ENCODE peak calls at places on chromosome 2, in eight cellular contexts. One of them, this sample, is unnamed.

GRCh38 chr2:82857952-82858351 is 1601.1 kb downstream of the SUCLG1 start:
- DNase-seq in GM23338: no peak
- DNase-seq in OCI-LY7: no peak
- DNase-seq in PC-3: no peak
- DNase-seq in MM.1S: no peak
- DNase-seq in HCT116: no peak
- DNase-seq in hepatocyte: no peak
- DNase-seq in SK-N-SH: no peak
- DNase-seq in this sample: no peak

GRCh38 chr2:109545828-109546713 is 67.7 kb downstream of the SEPTIN10 start:
- DNase-seq in GM23338: peak; percentile 73
- DNase-seq in OCI-LY7: peak; percentile 19
- DNase-seq in PC-3: peak; percentile 76
- DNase-seq in MM.1S: peak; percentile 57
- DNase-seq in HCT116: peak; percentile 28
- DNase-seq in hepatocyte: peak; percentile 78
- DNase-seq in SK-N-SH: peak; percentile 59
- DNase-seq in this sample: peak; percentile 74

GRCh38 chr2:227374158-227374557 is 4.9 kb downstream of the TM4SF20 start:
- DNase-seq in GM23338: no peak
- DNase-seq in OCI-LY7: no peak
- DNase-seq in PC-3: peak; percentile 26
- DNase-seq in MM.1S: no peak
- DNase-seq in HCT116: no peak
- DNase-seq in hepatocyte: no peak
- DNase-seq in SK-N-SH: no peak
- DNase-seq in this sample: no peak

GRCh38 chr2:84832772-84833461 is 48.0 kb downstream of the TRABD2A start:
- DNase-seq in GM23338: peak; percentile 21
- DNase-seq in OCI-LY7: peak; percentile 43
- DNase-seq in PC-3: no peak
- DNase-seq in MM.1S: no peak
- DNase-seq in HCT116: no peak
- DNase-seq in hepatocyte: no peak
- DNase-seq in SK-N-SH: no peak
- DNase-seq in this sample: peak; percentile 12

GRCh38 chr2:182320106-182320505 is 106.7 kb downstream of the PDE1A start:
- DNase-seq in GM23338: no peak
- DNase-seq in OCI-LY7: no peak
- DNase-seq in PC-3: no peak
- DNase-seq in MM.1S: no peak
- DNase-seq in HCT116: no peak
- DNase-seq in hepatocyte: no peak
- DNase-seq in SK-N-SH: no peak
- DNase-seq in this sample: no peak

GRCh38 chr2:201996006-201996405 is 37.6 kb upstream of the FZD7 start:
- DNase-seq in GM23338: peak; percentile 98
- DNase-seq in OCI-LY7: no peak
- DNase-seq in PC-3: no peak
- DNase-seq in MM.1S: no peak
- DNase-seq in HCT116: no peak
- DNase-seq in hepatocyte: no peak
- DNase-seq in SK-N-SH: no peak
- DNase-seq in this sample: peak; percentile 79

GRCh38 chr2:10053351-10053750 is 10.0 kb downstream of the KLF11 start:
- DNase-seq in GM23338: no peak
- DNase-seq in OCI-LY7: no peak
- DNase-seq in PC-3: no peak
- DNase-seq in MM.1S: no peak
- DNase-seq in HCT116: no peak
- DNase-seq in hepatocyte: no peak
- DNase-seq in SK-N-SH: no peak
- DNase-seq in this sample: no peak

GRCh38 chr2:160332318-160332717 is 132.2 kb upstream of the ITGB6 start:
- DNase-seq in GM23338: peak; percentile 50
- DNase-seq in OCI-LY7: peak; percentile 30
- DNase-seq in PC-3: peak; percentile 37
- DNase-seq in MM.1S: peak; percentile 53
- DNase-seq in HCT116: no peak
- DNase-seq in hepatocyte: no peak
- DNase-seq in SK-N-SH: peak; percentile 37
- DNase-seq in this sample: no peak

GRCh38 chr2:1804865-1805264 is 60.5 kb upstream of the PXDN start:
- DNase-seq in GM23338: no peak
- DNase-seq in OCI-LY7: no peak
- DNase-seq in PC-3: no peak
- DNase-seq in MM.1S: no peak
- DNase-seq in HCT116: no peak
- DNase-seq in hepatocyte: no peak
- DNase-seq in SK-N-SH: no peak
- DNase-seq in this sample: no peak

GRCh38 chr2:25252291-25253152 is 84.1 kb upstream of the POMC start:
- DNase-seq in GM23338: peak; percentile 97
- DNase-seq in OCI-LY7: no peak
- DNase-seq in PC-3: peak; percentile 55
- DNase-seq in MM.1S: peak; percentile 8
- DNase-seq in HCT116: no peak
- DNase-seq in hepatocyte: peak; percentile 94
- DNase-seq in SK-N-SH: peak; percentile 99
- DNase-seq in this sample: peak; percentile 98

GRCh38 chr2:234913208-234913626 is 38.6 kb upstream of the SH3BP4 start:
- DNase-seq in GM23338: no peak
- DNase-seq in OCI-LY7: no peak
- DNase-seq in PC-3: no peak
- DNase-seq in MM.1S: no peak
- DNase-seq in HCT116: no peak
- DNase-seq in hepatocyte: peak; percentile 22
- DNase-seq in SK-N-SH: no peak
- DNase-seq in this sample: no peak

GRCh38 chr2:21047161-21048009 is 3.5 kb upstream of the APOB start:
- DNase-seq in GM23338: peak; percentile 25
- DNase-seq in OCI-LY7: no peak
- DNase-seq in PC-3: no peak
- DNase-seq in MM.1S: no peak
- DNase-seq in HCT116: no peak
- DNase-seq in hepatocyte: peak; percentile 46
- DNase-seq in SK-N-SH: peak; percentile 36
- DNase-seq in this sample: no peak

DNA sequence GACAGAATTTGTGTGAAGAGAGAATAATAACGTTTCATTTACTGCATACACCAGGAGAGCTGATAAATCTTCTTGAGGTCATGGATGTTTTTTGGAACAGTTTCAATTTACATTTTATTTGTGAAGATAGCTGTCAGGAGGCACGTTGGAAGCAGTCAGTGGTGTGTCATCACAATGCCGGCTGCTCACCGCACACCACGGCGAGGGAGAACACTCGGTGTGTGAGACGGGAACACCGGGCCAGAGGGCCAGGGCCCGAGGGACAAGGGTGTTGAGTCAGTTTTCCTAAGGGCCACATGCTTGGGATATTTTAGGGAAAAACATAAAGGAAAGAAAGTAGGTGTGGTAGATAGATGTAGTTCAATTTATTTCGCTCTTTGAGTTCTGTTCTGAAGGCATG is 1680.9 kb upstream of the DDX18 start:
- DNase-seq in GM23338: no peak
- DNase-seq in OCI-LY7: no peak
- DNase-seq in PC-3: no peak
- DNase-seq in MM.1S: no peak
- DNase-seq in HCT116: no peak
- DNase-seq in hepatocyte: no peak
- DNase-seq in SK-N-SH: no peak
- DNase-seq in this sample: no peak
- TF ChIP-seq EZH2phosphoT487 in GM23338: no peak
- TF ChIP-seq EZH2phosphoT487 in OCI-LY7: no peak
- TF ChIP-seq EZH2phosphoT487 in PC-3: no peak
- TF ChIP-seq EZH2phosphoT487 in MM.1S: no peak
- TF ChIP-seq EZH2phosphoT487 in HCT116: no peak
- TF ChIP-seq EZH2phosphoT487 in hepatocyte: no peak
- TF ChIP-seq EZH2phosphoT487 in SK-N-SH: no peak
- TF ChIP-seq EZH2phosphoT487 in this sample: no peak

GRCh38 chr2:240981871-240982800 is 16.3 kb upstream of the SNED1 start:
- DNase-seq in GM23338: no peak
- DNase-seq in OCI-LY7: no peak
- DNase-seq in PC-3: no peak
- DNase-seq in MM.1S: no peak
- DNase-seq in HCT116: no peak
- DNase-seq in hepatocyte: no peak
- DNase-seq in SK-N-SH: no peak
- DNase-seq in this sample: no peak

GRCh38 chr2:240981273-240981672 is 17.1 kb upstream of the SNED1 start:
- DNase-seq in GM23338: no peak
- DNase-seq in OCI-LY7: no peak
- DNase-seq in PC-3: no peak
- DNase-seq in MM.1S: no peak
- DNase-seq in HCT116: no peak
- DNase-seq in hepatocyte: no peak
- DNase-seq in SK-N-SH: no peak
- DNase-seq in this sample: no peak

GRCh38 chr2:240983996-240984498 is 14.4 kb upstream of the SNED1 start:
- DNase-seq in GM23338: no peak
- DNase-seq in OCI-LY7: no peak
- DNase-seq in PC-3: no peak
- DNase-seq in MM.1S: no peak
- DNase-seq in HCT116: no peak
- DNase-seq in hepatocyte: no peak
- DNase-seq in SK-N-SH: no peak
- DNase-seq in this sample: no peak

GRCh38 chr2:240982821-240983281 is 15.6 kb upstream of the SNED1 start:
- DNase-seq in GM23338: no peak
- DNase-seq in OCI-LY7: no peak
- DNase-seq in PC-3: no peak
- DNase-seq in MM.1S: no peak
- DNase-seq in HCT116: no peak
- DNase-seq in hepatocyte: no peak
- DNase-seq in SK-N-SH: no peak
- DNase-seq in this sample: no peak

DNA sequence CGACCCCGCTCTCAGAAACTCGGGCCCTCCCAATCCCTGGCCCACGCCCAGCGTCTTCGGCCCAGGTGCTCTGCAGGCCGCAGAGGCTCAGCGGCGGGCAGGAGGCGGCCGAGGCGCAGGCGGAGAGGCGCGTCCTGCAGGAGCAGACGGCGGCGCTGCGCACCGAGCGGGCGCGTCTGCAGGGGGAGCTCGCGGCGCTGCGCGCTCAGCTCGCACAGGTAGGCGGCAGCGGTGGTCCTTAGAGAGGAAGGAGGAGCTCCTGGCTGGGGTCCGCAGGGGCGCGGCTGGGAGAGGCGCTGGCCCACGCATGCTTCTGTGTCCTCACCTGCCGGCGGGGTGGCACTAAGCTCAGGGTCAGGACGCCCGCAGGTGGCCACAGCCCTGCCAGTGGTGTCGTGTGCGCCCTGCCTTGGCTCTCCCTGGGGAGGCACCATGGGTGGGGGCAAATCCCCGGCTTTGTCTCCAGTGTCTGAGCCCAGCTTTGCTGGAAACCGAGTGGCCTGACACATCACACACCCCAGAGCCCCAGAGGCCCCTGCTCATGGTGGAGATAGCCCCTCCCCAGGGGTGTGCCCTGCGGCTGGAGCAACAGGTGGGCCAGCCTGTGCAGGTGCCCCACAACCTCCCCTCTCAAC is 14.9 kb upstream of the SNED1 start:
- DNase-seq in GM23338: peak; percentile 92
- DNase-seq in OCI-LY7: peak; percentile 74
- DNase-seq in PC-3: peak; percentile 53
- DNase-seq in MM.1S: no peak
- DNase-seq in HCT116: peak; percentile 41
- DNase-seq in hepatocyte: peak; percentile 83
- DNase-seq in SK-N-SH: peak; percentile 76
- DNase-seq in this sample: peak; percentile 92
- TF ChIP-seq CTCF in GM23338: peak; percentile 60
- TF ChIP-seq CTCF in OCI-LY7: peak; percentile 80
- TF ChIP-seq CTCF in PC-3: peak; percentile 72
- TF ChIP-seq CTCF in MM.1S: no peak
- TF ChIP-seq CTCF in HCT116: peak; percentile 94
- TF ChIP-seq CTCF in hepatocyte: peak; percentile 61
- TF ChIP-seq CTCF in SK-N-SH: peak; percentile 35
- TF ChIP-seq CTCF in this sample: peak; percentile 84

GRCh38 chr2:111537078-111537620 is 346.8 kb downstream of the ANAPC1 start:
- DNase-seq in GM23338: no peak
- DNase-seq in OCI-LY7: no peak
- DNase-seq in PC-3: no peak
- DNase-seq in MM.1S: peak; percentile 2
- DNase-seq in HCT116: no peak
- DNase-seq in hepatocyte: peak; percentile 2
- DNase-seq in SK-N-SH: no peak
- DNase-seq in this sample: no peak

GRCh38 chr2:111534816-111535803 is 348.9 kb downstream of the ANAPC1 start:
- DNase-seq in GM23338: peak; percentile 16
- DNase-seq in OCI-LY7: no peak
- DNase-seq in PC-3: peak; percentile 56
- DNase-seq in MM.1S: peak; percentile 71
- DNase-seq in HCT116: no peak
- DNase-seq in hepatocyte: peak; percentile 67
- DNase-seq in SK-N-SH: no peak
- DNase-seq in this sample: peak; percentile 46
- TF ChIP-seq EZH2phosphoT487 in GM23338: no peak
- TF ChIP-seq EZH2phosphoT487 in OCI-LY7: no peak
- TF ChIP-seq EZH2phosphoT487 in PC-3: no peak
- TF ChIP-seq EZH2phosphoT487 in MM.1S: no peak
- TF ChIP-seq EZH2phosphoT487 in HCT116: no peak
- TF ChIP-seq EZH2phosphoT487 in hepatocyte: no peak
- TF ChIP-seq EZH2phosphoT487 in SK-N-SH: no peak
- TF ChIP-seq EZH2phosphoT487 in this sample: no peak

DNA sequence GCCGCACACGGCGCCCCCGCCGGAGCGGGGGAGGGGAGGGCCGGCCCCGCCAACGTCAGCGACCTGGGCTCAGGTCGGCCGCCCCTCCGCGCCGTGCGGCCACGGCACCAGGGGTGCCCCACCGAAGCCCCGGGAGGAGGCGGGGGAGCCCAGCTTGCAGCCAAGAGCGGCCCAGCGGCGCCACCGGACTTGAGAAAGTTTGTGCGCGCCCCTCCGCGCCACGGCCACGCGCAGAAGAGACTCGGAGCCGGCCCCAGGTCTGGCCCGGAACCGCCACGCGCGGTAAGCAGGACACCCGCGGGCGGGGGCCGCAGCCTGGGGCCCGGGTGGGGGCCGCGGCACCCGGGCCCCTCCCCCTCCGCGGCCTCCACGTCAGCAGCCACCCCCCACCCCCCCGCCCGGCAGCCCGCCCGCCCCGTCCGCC is 43.2 kb downstream of the HDLBP start:
- DNase-seq in GM23338: peak; percentile 60
- DNase-seq in OCI-LY7: no peak
- DNase-seq in PC-3: peak; percentile 10
- DNase-seq in MM.1S: peak; percentile 28
- DNase-seq in HCT116: no peak
- DNase-seq in hepatocyte: peak; percentile 63
- DNase-seq in SK-N-SH: peak; percentile 77
- DNase-seq in this sample: peak; percentile 67
- TF ChIP-seq CTCF in GM23338: no peak
- TF ChIP-seq CTCF in OCI-LY7: no peak
- TF ChIP-seq CTCF in PC-3: no peak
- TF ChIP-seq CTCF in MM.1S: no peak
- TF ChIP-seq CTCF in HCT116: no peak
- TF ChIP-seq CTCF in hepatocyte: no peak
- TF ChIP-seq CTCF in SK-N-SH: no peak
- TF ChIP-seq CTCF in this sample: no peak